ENCODE peak calls at places on chromosomes 6 and 20, in five cellular contexts. O is Peyer's patch, K is body of pancreas, E is GM23338, H is endodermal cell. P is an unnamed sample.

GRCh38 chr20:50380697-50381040 is 129.5 kb upstream of the PTPN1 start:
- DNase-seq in H (no peak), E (peak), O (no peak), K (peak), P (no peak)

GRCh38 chr6:28803337-28803709 is 120.5 kb downstream of the TRIM27 start:
- DNase-seq in H (no peak), E (no peak), O (no peak), K (no peak), P (no peak)

GRCh38 chr6:157531169-157531985 is 150.4 kb downstream of the ZDHHC14 start:
- DNase-seq in K (no peak), E (peak), O (peak), H (peak), P (peak)

GRCh38 chr20:17848649-17849048 is 119.9 kb downstream of the SNX5 start:
- DNase-seq in O (no peak), E (no peak), H (no peak), K (no peak), P (no peak)

GRCh38 chr6:133435065-133435728 is 194.0 kb downstream of the EYA4 start:
- DNase-seq in K (no peak), H (no peak), O (no peak), E (no peak), P (no peak)

GRCh38 chr6:125314019-125314581 is 12.3 kb upstream of the HDDC2 start:
- DNase-seq in K (peak), O (peak), E (peak), H (peak), P (no peak)

GRCh38 chr6:31742894-31743293 is 3.1 kb downstream of the MSH5 start:
- DNase-seq in H (no peak), K (no peak), E (no peak), O (no peak), P (no peak)

GRCh38 chr6:122494665-122495272 is 23.2 kb upstream of the SERINC1 start:
- DNase-seq in O (no peak), K (no peak), H (no peak), E (no peak), P (no peak)

GRCh38 chr6:43276180-43277082 is 21.6 kb upstream of the SLC22A7 start:
- DNase-seq in O (peak), E (peak), K (no peak), H (peak), P (no peak)

GRCh38 chr6:37741757-37742400 is 44.2 kb upstream of the MDGA1 start:
- DNase-seq in E (peak), H (peak), O (peak), K (peak), P (no peak)

GRCh38 chr20:34215711-34216381 is 25.4 kb upstream of the ASIP start:
- DNase-seq in H (peak), O (peak), E (peak), K (peak), P (no peak)

GRCh38 chr6:21955196-21955595 is 341.6 kb downstream of the PRL start:
- DNase-seq in H (no peak), K (no peak), E (no peak), O (no peak), P (no peak)

GRCh38 chr6:132130530-132131298 is 179.5 kb upstream of the CCN2 start:
- DNase-seq in H (no peak), O (peak), E (no peak), K (no peak), P (no peak)

GRCh38 chr20:60071965-60072364 is 113.7 kb downstream of the CDH26 start:
- DNase-seq in K (no peak), H (no peak), O (no peak), E (no peak), P (no peak)

GRCh38 chr6:37243131-37243815 is 14.3 kb upstream of the TBC1D22B start:
- DNase-seq in O (no peak), K (no peak), H (no peak), E (no peak), P (no peak)

GRCh38 chr20:57432874-57433491 is 41.8 kb downstream of the RBM38 start:
- DNase-seq in E (no peak), O (peak), K (peak), H (no peak), P (no peak)

GRCh38 chr6:164104432-164104831 is 689.9 kb downstream of the QKI start:
- DNase-seq in E (no peak), O (no peak), K (no peak), H (no peak), P (no peak)

GRCh38 chr6:1604991-1605821 is 4.5 kb upstream of the FOXC1 start:
- DNase-seq in H (peak), O (peak), K (no peak), E (peak), P (no peak)

GRCh38 chr20:1830240-1830639 is 65.0 kb upstream of the SIRPA start:
- DNase-seq in K (peak), H (peak), E (no peak), O (no peak), P (no peak)

GRCh38 chr20:3160418-3160817 is 753 bp upstream of the FASTKD5 start:
- DNase-seq in E (no peak), K (no peak), H (no peak), O (no peak), P (no peak)

GRCh38 chr20:3158968-3159431 is 665 bp downstream of the FASTKD5 start:
- DNase-seq in H (no peak), E (peak), O (no peak), K (no peak), P (no peak)

GRCh38 chr20:3161316-3162079 is 1.8 kb upstream of the FASTKD5 start:
- DNase-seq in E (peak), H (peak), K (no peak), O (no peak), P (no peak)

GRCh38 chr20:3156811-3157619 is 2.6 kb downstream of the FASTKD5 start:
- DNase-seq in H (no peak), K (no peak), O (no peak), E (no peak), P (no peak)

GRCh38 chr20:3157817-3158216 is 1.8 kb downstream of the FASTKD5 start:
- DNase-seq in O (no peak), K (no peak), H (no peak), E (no peak), P (no peak)
- H3K4me3 ChIP-seq in O (no peak), K (no peak), H (peak), E (peak), P (peak)

GRCh38 chr6:25962368-25963127 is at the start of gene TRIM38:
- DNase-seq in O (peak), K (peak), H (peak), E (peak), P (no peak)
- H3K27ac ChIP-seq in O (peak), K (peak), H (no peak), E (no peak), P (peak)

GRCh38 chr20:44969320-44969879 is 3.1 kb downstream of the STK4 start:
- DNase-seq in E (no peak), O (no peak), H (no peak), K (no peak), P (no peak)
- H3K4me3 ChIP-seq in E (no peak), O (peak), H (no peak), K (no peak), P (no peak)

DNA sequence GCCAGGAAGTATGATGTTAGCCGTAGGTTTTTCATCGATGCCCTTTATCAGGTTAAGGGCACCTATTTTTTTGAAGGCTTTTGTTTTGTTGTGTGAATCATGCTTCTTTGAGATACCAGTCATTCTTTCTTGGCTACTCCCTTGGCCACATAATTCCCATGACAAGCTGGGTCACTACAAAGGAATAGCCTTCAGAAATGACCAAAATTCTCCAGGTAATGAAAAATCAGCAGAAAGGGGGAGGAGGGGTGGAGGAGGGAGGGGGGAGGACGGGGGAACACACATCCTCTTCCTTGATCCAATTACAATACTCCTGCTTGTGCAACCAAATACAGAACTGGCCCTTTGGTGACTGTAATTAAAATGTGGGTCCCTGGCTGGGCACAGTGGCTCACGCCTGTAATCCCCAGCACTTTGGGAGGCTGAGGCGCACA is 21.7 kb upstream of the TGM2 start:
- DNase-seq in K (no peak), O (no peak), H (peak), E (no peak), P (no peak)
- H3K27ac ChIP-seq in K (no peak), O (no peak), H (no peak), E (no peak), P (no peak)

GRCh38 chr6:139839506-139840156 is 465.2 kb upstream of the CITED2 start:
- DNase-seq in O (peak), H (no peak), E (no peak), K (no peak), P (no peak)
- H3K4me3 ChIP-seq in O (peak), H (no peak), E (no peak), K (no peak), P (no peak)

GRCh38 chr6:165952514-165952913 is 215.1 kb downstream of the TBXT start:
- DNase-seq in H (no peak), O (no peak), E (no peak), K (no peak), P (no peak)

GRCh38 chr6:165961236-165961751 is 206.4 kb downstream of the TBXT start:
- DNase-seq in H (no peak), E (no peak), K (no peak), O (no peak), P (no peak)

GRCh38 chr6:165959627-165960026 is 208.0 kb downstream of the TBXT start:
- DNase-seq in E (no peak), H (no peak), K (no peak), O (no peak), P (no peak)

GRCh38 chr6:165960692-165961091 is 207.0 kb downstream of the TBXT start:
- DNase-seq in E (no peak), K (no peak), O (no peak), H (no peak), P (no peak)

DNA sequence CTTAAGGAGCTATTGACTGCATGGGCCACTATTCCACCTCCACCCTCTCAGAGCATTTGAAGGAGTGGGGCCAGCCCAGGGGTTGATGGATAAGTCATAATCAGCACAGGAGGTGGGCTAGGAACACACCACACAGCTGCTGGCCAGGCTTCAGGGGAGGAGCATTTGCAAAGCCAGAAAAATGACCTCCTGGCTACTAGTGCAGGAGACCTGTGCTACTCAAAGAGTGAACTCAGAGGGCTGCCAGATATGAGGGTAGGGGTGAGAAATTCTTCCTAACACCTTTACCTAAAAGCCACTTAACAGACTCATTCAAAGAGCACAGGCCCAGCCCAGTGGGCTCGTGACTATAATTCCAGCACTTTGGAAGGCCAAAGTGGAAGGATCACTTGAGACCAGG is 210.8 kb downstream of the TBXT start:
- DNase-seq in E (no peak), O (no peak), K (no peak), H (peak), P (no peak)
- H3K27ac ChIP-seq in E (no peak), O (no peak), K (no peak), H (no peak), P (no peak)

DNA sequence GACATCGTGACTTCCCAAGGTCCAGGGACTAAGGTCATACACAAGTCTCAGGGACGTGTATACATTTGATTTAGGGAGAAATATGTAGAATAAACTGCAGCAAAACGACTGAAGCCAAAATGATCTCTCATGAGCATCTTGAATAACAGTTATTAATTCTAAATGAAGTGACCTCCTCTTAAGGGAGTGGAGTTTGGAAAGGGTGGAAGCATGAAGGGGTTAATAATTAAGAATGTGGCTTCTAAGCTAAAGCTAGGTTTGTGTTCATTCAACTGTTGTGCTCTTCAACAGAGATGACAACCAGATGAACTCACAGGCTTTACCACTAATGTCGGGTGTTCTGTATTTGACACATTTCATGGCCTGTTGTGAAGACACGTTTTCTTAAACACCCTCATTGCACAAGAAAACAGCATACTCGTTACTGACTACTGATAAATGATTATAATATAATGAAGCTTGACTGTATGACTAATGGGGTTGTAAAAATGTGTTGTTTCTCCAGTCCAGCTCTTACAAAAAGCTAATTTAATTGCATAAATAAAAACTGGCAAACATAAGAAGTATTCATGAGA is 1.5 kb downstream of the PPP1R14C start:
- DNase-seq in K (no peak), H (no peak), E (no peak), O (no peak), P (no peak)
- H3K4me3 ChIP-seq in K (no peak), H (peak), E (peak), O (peak), P (no peak)

GRCh38 chr6:11432091-11432490 is 105.5 kb upstream of the TMEM170B start:
- DNase-seq in K (no peak), O (no peak), H (no peak), E (no peak), P (no peak)

GRCh38 chr6:11432713-11433450 is 104.7 kb upstream of the TMEM170B start:
- DNase-seq in O (no peak), K (no peak), E (no peak), H (no peak), P (no peak)

GRCh38 chr6:11430036-11430435 is 107.5 kb upstream of the TMEM170B start:
- DNase-seq in O (no peak), H (no peak), K (no peak), E (no peak), P (no peak)

GRCh38 chr6:11429577-11429976 is 108.0 kb upstream of the TMEM170B start:
- DNase-seq in E (peak), H (peak), K (no peak), O (no peak), P (no peak)

GRCh38 chr6:11431455-11431937 is 106.1 kb upstream of the TMEM170B start:
- DNase-seq in O (no peak), K (no peak), H (no peak), E (no peak), P (no peak)
- H3K27ac ChIP-seq in O (no peak), K (no peak), H (no peak), E (no peak), P (peak)

P was measured in vagina.